ENCODE peak calls at places on chromosomes 7 and 10, in six cellular contexts. E is stomach, A is upper lobe of right lung, L is tibial artery, Z is GM23338, Y is right lobe of liver. F is an unnamed sample.
A peak's percentile ranks its signal among the peaks of the same experiment; 100 is the strongest.

GRCh38 chr7:102967798-102968197 is 55.0 kb downstream of the LRRC17 start:
- DNase-seq in L (no peak), A (no peak), Z (no peak), E (no peak), Y (no peak), F (no peak)

GRCh38 chr7:79930604-79931003 is 204.0 kb upstream of the GNAI1 start:
- DNase-seq in L (no peak), A (no peak), Y (no peak), E (no peak), Z (no peak), F (no peak)

GRCh38 chr7:137987968-137988367 is 13.9 kb downstream of the CREB3L2 start:
- DNase-seq in A (no peak), Y (no peak), L (peak; percentile 19), E (no peak), Z (no peak), F (no peak)

GRCh38 chr7:151836927-151837205 is 40.0 kb downstream of the PRKAG2 start:
- DNase-seq in E (no peak), Z (no peak), A (no peak), L (no peak), Y (no peak), F (no peak)

GRCh38 chr10:118800920-118801319 is 46.1 kb upstream of the CACUL1 start:
- DNase-seq in Y (no peak), Z (no peak), E (peak; percentile 34), L (no peak), A (peak; percentile 58), F (no peak)

GRCh38 chr7:40680657-40681056 is 545.9 kb downstream of the SUGCT start:
- DNase-seq in Z (peak; percentile 74), L (no peak), Y (no peak), E (no peak), A (no peak), F (no peak)

GRCh38 chr10:396535-397220 is 261.4 kb downstream of the ZMYND11 start:
- DNase-seq in L (peak; percentile 33), E (no peak), A (no peak), Y (no peak), Z (no peak), F (no peak)

GRCh38 chr7:2088801-2089200 is 143.9 kb downstream of the MAD1L1 start:
- DNase-seq in A (no peak), Z (no peak), L (no peak), Y (no peak), E (no peak), F (no peak)

DNA sequence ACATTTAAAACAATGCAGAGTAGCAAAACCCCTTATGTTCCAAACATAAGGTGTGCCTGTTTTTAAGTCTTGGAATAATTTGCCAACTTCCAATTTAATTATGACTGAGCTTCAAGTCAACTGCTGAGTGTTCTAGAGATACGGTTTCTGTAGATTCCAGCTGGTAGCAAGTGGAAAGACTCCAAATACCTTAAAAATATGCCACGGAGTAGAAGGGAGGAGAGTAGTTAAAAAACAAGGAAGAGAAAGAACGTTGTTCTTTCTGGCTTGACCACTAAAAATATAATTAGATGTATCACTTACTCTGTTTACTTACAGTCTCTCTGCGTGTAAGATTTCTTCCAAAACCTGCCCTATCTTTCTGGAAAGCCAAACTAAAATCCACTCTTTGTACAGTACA is 24.5 kb upstream of the ABLIM1 start:
- DNase-seq in E (no peak), L (no peak), Y (no peak), A (no peak), Z (no peak), F (no peak)
- H3K4me3 ChIP-seq in E (no peak overlapping the region), L (no peak overlapping the region), Y (no peak overlapping the region), A (peak overlapping the region; percentile 24), Z (no peak overlapping the region), F (no peak overlapping the region)

DNA sequence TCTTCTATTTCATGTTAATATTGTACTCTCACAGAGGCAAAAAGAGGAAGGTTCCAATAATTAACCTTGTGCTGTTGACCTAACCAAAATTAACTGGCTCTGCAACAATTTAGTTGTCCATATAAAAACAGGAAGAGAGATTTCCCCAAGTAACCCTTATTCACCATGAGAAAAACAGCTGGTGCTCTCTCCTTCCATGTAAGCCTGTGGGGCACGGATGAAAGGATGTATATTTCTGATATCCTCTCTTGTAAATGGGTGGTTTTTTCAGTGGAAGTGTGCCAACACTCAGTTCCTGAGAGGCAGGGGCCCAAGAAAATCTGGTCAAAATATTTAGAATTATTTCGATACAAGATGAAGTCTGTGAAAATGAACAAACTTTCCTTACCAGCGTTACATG is 358.1 kb downstream of the CRPPA start:
- DNase-seq in E (no peak), L (no peak), Z (no peak), A (no peak), Y (no peak), F (no peak)
- H3K4me3 ChIP-seq in E (no peak overlapping the region), L (no peak overlapping the region), Z (no peak overlapping the region), A (no peak overlapping the region), Y (no peak overlapping the region), F (no peak overlapping the region)

GRCh38 chr10:34732926-34733325 is 82.2 kb downstream of the PARD3 start:
- DNase-seq in E (no peak), Y (no peak), A (no peak), L (no peak), Z (peak; percentile 77), F (no peak)

GRCh38 chr10:34731213-34731612 is 83.9 kb downstream of the PARD3 start:
- DNase-seq in L (no peak), A (no peak), E (no peak), Z (no peak), Y (no peak), F (no peak)

GRCh38 chr10:34730726-34731125 is 84.4 kb downstream of the PARD3 start:
- DNase-seq in E (no peak), Y (no peak), Z (no peak), A (no peak), L (no peak), F (no peak)

GRCh38 chr10:34729619-34730018 is 85.5 kb downstream of the PARD3 start:
- DNase-seq in L (no peak), Z (no peak), E (no peak), A (no peak), Y (no peak), F (no peak)

DNA sequence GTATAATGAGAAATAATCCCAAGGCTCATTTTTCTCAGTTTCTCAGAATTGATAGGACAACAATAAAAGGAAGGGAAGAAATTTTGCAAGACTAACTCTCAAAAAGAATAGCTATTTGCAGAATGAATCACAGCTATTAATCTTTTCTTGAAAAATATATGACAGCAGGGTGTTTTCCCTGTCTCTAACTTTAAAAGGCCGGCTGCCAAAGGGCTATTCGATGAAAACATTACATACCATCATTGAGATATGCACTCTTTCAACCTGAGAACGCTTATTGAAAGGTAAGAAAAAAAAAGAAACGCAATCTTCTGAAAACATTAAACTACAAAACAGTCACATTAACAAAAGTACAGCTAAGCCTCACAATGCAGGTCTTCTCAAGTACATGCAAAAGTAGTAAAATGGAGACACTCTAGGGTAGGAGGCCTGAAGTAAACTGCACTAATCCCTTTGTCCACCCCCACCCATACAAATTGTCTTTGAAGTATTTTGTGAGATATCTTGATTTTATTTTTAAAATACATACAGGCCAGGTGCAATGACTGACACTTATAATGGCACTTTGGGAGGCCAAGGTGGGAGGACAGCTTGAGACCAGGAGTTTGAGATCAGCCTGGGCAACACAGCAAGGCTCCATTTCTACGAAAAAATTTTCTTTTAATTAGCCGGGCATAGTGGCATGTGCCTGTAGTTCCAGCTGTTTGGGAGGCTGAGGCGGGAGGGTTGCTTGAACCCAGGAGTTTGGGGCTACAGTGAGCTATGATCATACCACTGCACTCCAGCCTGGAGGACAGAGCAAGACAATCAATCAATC is 83.0 kb downstream of the PARD3 start:
- DNase-seq in L (no peak), A (no peak), Y (no peak), E (no peak), Z (no peak), F (no peak)
- H3K4me3 ChIP-seq in L (no peak overlapping the region), A (no peak overlapping the region), Y (no peak overlapping the region), E (no peak overlapping the region), Z (no peak overlapping the region), F (no peak overlapping the region)

DNA sequence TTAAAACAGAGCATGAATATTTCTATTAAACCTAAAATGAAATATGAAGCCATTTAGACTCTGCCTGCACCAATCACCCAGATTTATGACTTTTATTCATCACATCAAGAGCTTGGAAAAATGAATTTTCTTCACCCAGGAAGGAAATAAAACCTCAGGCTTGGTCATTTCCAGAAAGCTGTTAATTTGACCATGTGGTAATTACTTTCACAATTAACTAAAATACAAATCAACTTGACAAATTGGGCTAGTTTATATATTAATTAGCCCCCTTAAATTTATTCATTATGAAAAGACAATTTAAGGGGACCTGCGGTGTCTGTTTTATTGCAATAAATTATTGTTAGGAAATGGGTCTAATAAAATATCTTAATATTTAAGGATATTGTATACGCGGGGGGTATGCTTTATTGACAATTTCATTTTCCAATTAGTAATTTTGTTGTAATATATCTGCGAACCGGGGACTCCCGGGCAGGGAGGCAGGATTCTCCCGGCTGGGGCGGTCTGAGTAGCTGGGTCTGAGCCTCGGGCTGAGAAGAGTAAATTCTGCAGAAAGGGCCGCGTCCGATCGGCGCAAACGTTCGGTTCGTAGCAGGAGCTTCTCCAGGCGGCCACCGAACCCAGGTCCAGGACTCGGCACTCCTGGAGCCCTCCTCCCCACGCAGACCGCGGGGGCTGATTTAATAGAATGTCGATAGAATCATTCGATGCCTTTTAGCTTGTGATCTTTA is 9.4 kb upstream of the MNX1 start:
- DNase-seq in A (peak; percentile 40), Y (no peak), Z (peak; percentile 42), L (no peak), E (no peak), F (no peak)
- H3K4me3 ChIP-seq in A (no peak overlapping the region), Y (no peak overlapping the region), Z (peak overlapping the region; percentile 49), L (no peak overlapping the region), E (no peak overlapping the region), F (no peak overlapping the region)